ENCODE peak calls at places on chromosomes 13 and 19, in ten cellular contexts. B is activated CD4-positive, alpha-beta T cell treated with anti-CD3 and anti-CD28 coated beads for 36 hours; Y is substantia nigra; Z is anterior cingulate cortex; L is NCI-H1092 treated with DMSO at 0.1 percent for 48 hours; H is LHCN-M2; K is mucosa of gallbladder; C is effector memory CD8-positive, alpha-beta T cell; O is GM12891; U is ureter. M is an unnamed sample.

GRCh38 chr13:112065867-112066623 is 904 bp upstream of the SOX1 start:
- DNase-seq in B (no peak), Y (no peak), Z (no peak), L (no peak), H (no peak), K (no peak), C (no peak), O (no peak), U (no peak), M (no peak)

GRCh38 chr13:42820450-42820849 is 39.1 kb downstream of the FAM216B start:
- DNase-seq in B (no peak), Y (no peak), Z (no peak), L (no peak), H (no peak), K (no peak), C (no peak), O (no peak), U (no peak), M (no peak)

GRCh38 chr13:113405481-113406300 is 41.8 kb upstream of the GRTP1 start:
- DNase-seq in B (peak; percentile 2), Y (no peak), Z (no peak), L (peak; percentile 82), H (no peak), K (no peak), C (no peak), O (no peak), U (peak; percentile 40), M (no peak)

GRCh38 chr13:74450976-74451375 is 316.8 kb upstream of the KLF12 start:
- DNase-seq in B (no peak), Y (no peak), Z (no peak), L (no peak), H (no peak), K (no peak), C (no peak), O (no peak), U (no peak), M (no peak)

GRCh38 chr13:80214521-80214941 is 126.4 kb downstream of the SPRY2 start:
- DNase-seq in B (no peak), Y (no peak), Z (no peak), L (no peak), H (no peak), K (no peak), C (no peak), O (no peak), U (no peak), M (no peak)

GRCh38 chr19:47002106-47002766 is 17.4 kb upstream of the NPAS1 start:
- DNase-seq in B (no peak), Y (no peak), Z (no peak), L (no peak), H (no peak), K (no peak), C (no peak), O (no peak), U (no peak), M (no peak)

GRCh38 chr19:18737337-18737953 is 53.7 kb downstream of the COMP start:
- DNase-seq in B (no peak), Y (no peak), Z (no peak), L (no peak), H (no peak), K (no peak), C (no peak), O (no peak), U (no peak), M (no peak)

GRCh38 chr13:105333416-105333815 is 1202.0 kb downstream of the EFNB2 start:
- DNase-seq in B (no peak), Y (no peak), Z (no peak), L (no peak), H (peak; percentile 66), K (no peak), C (no peak), O (no peak), U (no peak), M (no peak)

GRCh38 chr19:33438016-33438671 is 64.6 kb downstream of the CEBPG start:
- DNase-seq in B (no peak), Y (peak; percentile 37), Z (peak; percentile 51), L (peak; percentile 73), H (peak; percentile 12), K (no peak), C (no peak), O (no peak), U (no peak), M (no peak)

GRCh38 chr19:41944336-41944735 is 14.8 kb downstream of the RABAC1 start:
- DNase-seq in B (no peak), Y (no peak), Z (no peak), L (no peak), H (no peak), K (no peak), C (peak; percentile 36), O (no peak), U (no peak), M (no peak)

GRCh38 chr13:23673354-23673753 is 103.1 kb downstream of the TNFRSF19 start:
- DNase-seq in B (no peak), Y (no peak), Z (peak; percentile 26), L (no peak), H (peak; percentile 96), K (peak; percentile 29), C (no peak), O (no peak), U (no peak), M (no peak)

GRCh38 chr13:106612688-106613087 is 44.8 kb upstream of the ARGLU1 start:
- DNase-seq in B (no peak), Y (no peak), Z (no peak), L (no peak), H (peak; percentile 29), K (peak; percentile 57), C (no peak), O (no peak), U (peak; percentile 70), M (no peak)

GRCh38 chr19:38862321-38863059 is 12.7 kb upstream of the HNRNPL start:
- DNase-seq in B (no peak), Y (no peak), Z (no peak), L (peak; percentile 50), H (peak; percentile 78), K (peak; percentile 59), C (no peak), O (no peak), U (peak; percentile 74), M (no peak)

GRCh38 chr13:114070098-114070799 is 62.2 kb downstream of the RASA3 start:
- DNase-seq in B (no peak), Y (no peak), Z (no peak), L (no peak), H (no peak), K (no peak), C (no peak), O (no peak), U (no peak), M (no peak)

M was measured in HuH-7.